ENCODE peak calls at places on chromosomes 12 and 14, in six cellular contexts. One of them, this sample, is unnamed.

GRCh38 chr12:130658106-130658505 is 58.0 kb downstream of the RIMBP2 start:
- DNase-seq in IMR-90: no peak
- DNase-seq in mesendoderm: no peak
- DNase-seq in H9: no peak
- DNase-seq in H1: no peak
- DNase-seq in mesenchymal stem cell: no peak
- DNase-seq in this sample: no peak

GRCh38 chr14:89436274-89436656 is 19.2 kb upstream of the FOXN3 start:
- DNase-seq in IMR-90: no peak
- DNase-seq in mesendoderm: no peak
- DNase-seq in H9: no peak
- DNase-seq in H1: no peak
- DNase-seq in mesenchymal stem cell: no peak
- DNase-seq in this sample: no peak

GRCh38 chr14:52265248-52265647 is 2.2 kb upstream of the PTGDR start:
- DNase-seq in IMR-90: no peak
- DNase-seq in mesendoderm: no peak
- DNase-seq in H9: no peak
- DNase-seq in H1: no peak
- DNase-seq in mesenchymal stem cell: no peak
- DNase-seq in this sample: no peak

GRCh38 chr12:108645686-108646596 is 12.2 kb upstream of the SELPLG start:
- DNase-seq in IMR-90: no peak
- DNase-seq in mesendoderm: no peak
- DNase-seq in H9: peak
- DNase-seq in H1: no peak
- DNase-seq in mesenchymal stem cell: no peak
- DNase-seq in this sample: no peak

GRCh38 chr12:54304187-54304810 is 3.5 kb upstream of the NFE2 start:
- DNase-seq in IMR-90: no peak
- DNase-seq in mesendoderm: no peak
- DNase-seq in H9: peak
- DNase-seq in H1: no peak
- DNase-seq in mesenchymal stem cell: peak
- DNase-seq in this sample: no peak

GRCh38 chr14:33596211-33597080 is 354.4 kb downstream of the EGLN3 start:
- DNase-seq in IMR-90: no peak
- DNase-seq in mesendoderm: no peak
- DNase-seq in H9: no peak
- DNase-seq in H1: no peak
- DNase-seq in mesenchymal stem cell: peak
- DNase-seq in this sample: no peak

GRCh38 chr14:73833530-73834257 is 17.9 kb upstream of the PTGR2 start:
- DNase-seq in IMR-90: peak
- DNase-seq in mesendoderm: peak
- DNase-seq in H9: peak
- DNase-seq in H1: no peak
- DNase-seq in mesenchymal stem cell: peak
- DNase-seq in this sample: no peak

GRCh38 chr14:21213652-21214051 is 55.6 kb downstream of the HNRNPC start:
- DNase-seq in IMR-90: no peak
- DNase-seq in mesendoderm: no peak
- DNase-seq in H9: no peak
- DNase-seq in H1: no peak
- DNase-seq in mesenchymal stem cell: no peak
- DNase-seq in this sample: no peak

GRCh38 chr14:97523936-97524335 is 726.8 kb downstream of the VRK1 start:
- DNase-seq in IMR-90: no peak
- DNase-seq in mesendoderm: peak
- DNase-seq in H9: no peak
- DNase-seq in H1: no peak
- DNase-seq in mesenchymal stem cell: no peak
- DNase-seq in this sample: no peak

GRCh38 chr12:91053951-91054715 is 3.7 kb downstream of the KERA start:
- DNase-seq in IMR-90: peak
- DNase-seq in mesendoderm: no peak
- DNase-seq in H9: no peak
- DNase-seq in H1: no peak
- DNase-seq in mesenchymal stem cell: peak
- DNase-seq in this sample: no peak

GRCh38 chr12:99960312-99960711 is 24.4 kb downstream of the ANKS1B start:
- DNase-seq in IMR-90: no peak
- DNase-seq in mesendoderm: no peak
- DNase-seq in H9: no peak
- DNase-seq in H1: no peak
- DNase-seq in mesenchymal stem cell: peak
- DNase-seq in this sample: no peak

GRCh38 chr12:104358353-104359003 is 54.9 kb downstream of the EID3 start:
- DNase-seq in IMR-90: peak
- DNase-seq in mesendoderm: peak
- DNase-seq in H9: peak
- DNase-seq in H1: no peak
- DNase-seq in mesenchymal stem cell: peak
- DNase-seq in this sample: no peak

GRCh38 chr12:92138144-92138543 is 7.5 kb downstream of the BTG1 start:
- DNase-seq in IMR-90: no peak
- DNase-seq in mesendoderm: no peak
- DNase-seq in H9: no peak
- DNase-seq in H1: no peak
- DNase-seq in mesenchymal stem cell: peak
- DNase-seq in this sample: no peak

GRCh38 chr14:103343164-103343879 is 9.3 kb downstream of the EIF5 start:
- DNase-seq in IMR-90: no peak
- DNase-seq in mesendoderm: no peak
- DNase-seq in H9: no peak
- DNase-seq in H1: no peak
- DNase-seq in mesenchymal stem cell: no peak
- DNase-seq in this sample: no peak

GRCh38 chr14:104436047-104436531 is 143.5 kb upstream of the C14orf180 start:
- DNase-seq in IMR-90: no peak
- DNase-seq in mesendoderm: peak
- DNase-seq in H9: peak
- DNase-seq in H1: no peak
- DNase-seq in mesenchymal stem cell: no peak
- DNase-seq in this sample: no peak

GRCh38 chr12:49827351-49828099 is 688 bp downstream of the NCKAP5L start:
- DNase-seq in IMR-90: peak
- DNase-seq in mesendoderm: peak
- DNase-seq in H9: peak
- DNase-seq in H1: no peak
- DNase-seq in mesenchymal stem cell: peak
- DNase-seq in this sample: peak

GRCh38 chr14:41403360-41403759 is 203.3 kb upstream of the LRFN5 start:
- DNase-seq in IMR-90: no peak
- DNase-seq in mesendoderm: peak
- DNase-seq in H9: no peak
- DNase-seq in H1: peak
- DNase-seq in mesenchymal stem cell: no peak
- DNase-seq in this sample: no peak

GRCh38 chr12:107131832-107132616 is 38.7 kb upstream of the CRY1 start:
- DNase-seq in IMR-90: peak
- DNase-seq in mesendoderm: peak
- DNase-seq in H9: peak
- DNase-seq in H1: peak
- DNase-seq in mesenchymal stem cell: peak
- DNase-seq in this sample: peak

GRCh38 chr12:21526053-21526452 is at the start of gene SPX:
- DNase-seq in IMR-90: peak
- DNase-seq in mesendoderm: no peak
- DNase-seq in H9: no peak
- DNase-seq in H1: no peak
- DNase-seq in mesenchymal stem cell: no peak
- DNase-seq in this sample: no peak

GRCh38 chr12:124567673-124568373 is 411 bp upstream of the NCOR2 start:
- DNase-seq in IMR-90: peak
- DNase-seq in mesendoderm: peak
- DNase-seq in H9: peak
- DNase-seq in H1: no peak
- DNase-seq in mesenchymal stem cell: peak
- DNase-seq in this sample: peak

GRCh38 chr12:124571556-124571955 is 4.1 kb upstream of the NCOR2 start:
- DNase-seq in IMR-90: no peak
- DNase-seq in mesendoderm: no peak
- DNase-seq in H9: no peak
- DNase-seq in H1: no peak
- DNase-seq in mesenchymal stem cell: no peak
- DNase-seq in this sample: no peak

GRCh38 chr12:124570810-124571209 is 3.4 kb upstream of the NCOR2 start:
- DNase-seq in IMR-90: no peak
- DNase-seq in mesendoderm: no peak
- DNase-seq in H9: no peak
- DNase-seq in H1: no peak
- DNase-seq in mesenchymal stem cell: no peak
- DNase-seq in this sample: no peak

GRCh38 chr12:124568431-124569374 is 1.3 kb upstream of the NCOR2 start:
- DNase-seq in IMR-90: peak
- DNase-seq in mesendoderm: peak
- DNase-seq in H9: peak
- DNase-seq in H1: peak
- DNase-seq in mesenchymal stem cell: peak
- DNase-seq in this sample: no peak

GRCh38 chr12:124569375-124570148 is 2.1 kb upstream of the NCOR2 start:
- DNase-seq in IMR-90: no peak
- DNase-seq in mesendoderm: no peak
- DNase-seq in H9: no peak
- DNase-seq in H1: no peak
- DNase-seq in mesenchymal stem cell: no peak
- DNase-seq in this sample: no peak
- H2BK15ac ChIP-seq in IMR-90: peak
- H2BK15ac ChIP-seq in mesendoderm: no peak
- H2BK15ac ChIP-seq in H9: no peak
- H2BK15ac ChIP-seq in H1: peak
- H2BK15ac ChIP-seq in mesenchymal stem cell: peak
- H2BK15ac ChIP-seq in this sample: peak

GRCh38 chr12:124401563-124402180 is 106.8 kb downstream of the RFLNA start:
- DNase-seq in IMR-90: no peak
- DNase-seq in mesendoderm: no peak
- DNase-seq in H9: no peak
- DNase-seq in H1: no peak
- DNase-seq in mesenchymal stem cell: no peak
- DNase-seq in this sample: no peak

GRCh38 chr12:124404162-124404561 is 109.3 kb downstream of the RFLNA start:
- DNase-seq in IMR-90: no peak
- DNase-seq in mesendoderm: no peak
- DNase-seq in H9: no peak
- DNase-seq in H1: no peak
- DNase-seq in mesenchymal stem cell: no peak
- DNase-seq in this sample: no peak

GRCh38 chr12:124403273-124403672 is 108.4 kb downstream of the RFLNA start:
- DNase-seq in IMR-90: no peak
- DNase-seq in mesendoderm: no peak
- DNase-seq in H9: no peak
- DNase-seq in H1: no peak
- DNase-seq in mesenchymal stem cell: no peak
- DNase-seq in this sample: no peak

GRCh38 chr12:124400124-124400523 is 105.2 kb downstream of the RFLNA start:
- DNase-seq in IMR-90: no peak
- DNase-seq in mesendoderm: no peak
- DNase-seq in H9: no peak
- DNase-seq in H1: no peak
- DNase-seq in mesenchymal stem cell: no peak
- DNase-seq in this sample: no peak

DNA sequence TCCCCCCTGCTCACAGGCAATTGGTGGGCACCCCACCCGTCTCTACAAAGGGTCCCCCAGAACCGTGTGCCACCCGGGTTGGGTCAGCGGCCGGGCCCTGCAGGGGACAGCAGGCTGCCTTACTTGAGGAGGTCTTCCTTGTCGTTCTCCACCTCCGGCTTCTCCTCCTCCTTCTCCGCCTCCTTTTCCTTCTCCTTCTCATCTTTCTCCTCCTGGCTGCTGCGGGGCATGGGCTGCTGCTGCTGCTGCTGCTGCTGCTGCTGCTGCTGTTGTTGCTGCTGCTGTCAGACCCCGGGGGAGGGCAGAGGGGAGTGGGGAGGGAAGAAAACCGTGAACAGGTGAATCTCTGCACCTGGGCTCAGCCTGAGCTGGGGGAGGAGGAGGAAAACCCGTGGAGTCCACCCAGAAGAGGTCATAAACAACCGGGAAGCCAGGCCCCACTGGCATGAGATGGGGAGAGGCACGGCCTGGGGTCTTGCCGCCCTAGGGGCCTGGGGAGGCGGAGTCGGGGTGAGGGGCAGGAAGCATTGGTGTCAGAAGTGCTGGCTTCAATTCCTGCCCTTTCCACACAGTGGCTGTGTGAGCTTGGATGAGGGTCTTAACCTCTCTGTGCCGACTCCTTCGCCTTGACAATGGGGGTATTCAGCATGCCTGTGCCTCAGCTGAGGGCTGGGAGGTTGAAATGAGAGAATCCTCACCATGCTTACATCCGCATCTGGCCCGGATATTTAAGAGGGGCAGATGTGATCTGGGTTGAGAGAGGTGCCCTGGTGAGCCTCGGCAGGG is 107.6 kb downstream of the RFLNA start:
- DNase-seq in IMR-90: no peak
- DNase-seq in mesendoderm: peak
- DNase-seq in H9: peak
- DNase-seq in H1: no peak
- DNase-seq in mesenchymal stem cell: no peak
- DNase-seq in this sample: no peak
- H2BK15ac ChIP-seq in IMR-90: no peak
- H2BK15ac ChIP-seq in mesendoderm: no peak
- H2BK15ac ChIP-seq in H9: no peak
- H2BK15ac ChIP-seq in H1: no peak
- H2BK15ac ChIP-seq in mesenchymal stem cell: no peak
- H2BK15ac ChIP-seq in this sample: no peak

GRCh38 chr12:118645219-118645618 is 268.9 kb downstream of the SUDS3 start:
- DNase-seq in IMR-90: no peak
- DNase-seq in mesendoderm: peak
- DNase-seq in H9: peak
- DNase-seq in H1: no peak
- DNase-seq in mesenchymal stem cell: no peak
- DNase-seq in this sample: peak
- H2BK15ac ChIP-seq in IMR-90: no peak
- H2BK15ac ChIP-seq in mesendoderm: no peak
- H2BK15ac ChIP-seq in H9: no peak
- H2BK15ac ChIP-seq in H1: no peak
- H2BK15ac ChIP-seq in mesenchymal stem cell: no peak
- H2BK15ac ChIP-seq in this sample: no peak

GRCh38 chr12:57741413-57741789 is 2.9 kb upstream of the AGAP2 start:
- DNase-seq in IMR-90: no peak
- DNase-seq in mesendoderm: no peak
- DNase-seq in H9: no peak
- DNase-seq in H1: no peak
- DNase-seq in mesenchymal stem cell: no peak
- DNase-seq in this sample: no peak

GRCh38 chr12:57739914-57740538 is 1.5 kb upstream of the AGAP2 start:
- DNase-seq in IMR-90: no peak
- DNase-seq in mesendoderm: no peak
- DNase-seq in H9: no peak
- DNase-seq in H1: no peak
- DNase-seq in mesenchymal stem cell: no peak
- DNase-seq in this sample: no peak

GRCh38 chr12:57739387-57739786 is 845 bp upstream of the AGAP2 start:
- DNase-seq in IMR-90: no peak
- DNase-seq in mesendoderm: no peak
- DNase-seq in H9: no peak
- DNase-seq in H1: no peak
- DNase-seq in mesenchymal stem cell: no peak
- DNase-seq in this sample: no peak

GRCh38 chr12:57738661-57739237 is at the start of gene AGAP2:
- DNase-seq in IMR-90: no peak
- DNase-seq in mesendoderm: peak
- DNase-seq in H9: peak
- DNase-seq in H1: no peak
- DNase-seq in mesenchymal stem cell: no peak
- DNase-seq in this sample: no peak

GRCh38 chr12:57740656-57741412 is 2.3 kb upstream of the AGAP2 start:
- DNase-seq in IMR-90: no peak
- DNase-seq in mesendoderm: peak
- DNase-seq in H9: peak
- DNase-seq in H1: no peak
- DNase-seq in mesenchymal stem cell: no peak
- DNase-seq in this sample: no peak
- H2BK15ac ChIP-seq in IMR-90: no peak
- H2BK15ac ChIP-seq in mesendoderm: no peak
- H2BK15ac ChIP-seq in H9: no peak
- H2BK15ac ChIP-seq in H1: peak
- H2BK15ac ChIP-seq in mesenchymal stem cell: no peak
- H2BK15ac ChIP-seq in this sample: peak

This sample was measured in neuronal stem cell.